ENCODE peak calls at places on chromosomes 13 and 19, in eight cellular contexts. One of them, this sample, is unnamed.

GRCh38 chr19:44875666-44876418 is 15.2 kb upstream of the TOMM40 start:
- ATAC-seq in Right ventricle myocardium superior: peak; percentile 18
- ATAC-seq in Right ventricle myocardium inferior: no peak
- ATAC-seq in gastroesophageal sphincter: no peak
- ATAC-seq in activated CD8-positive, alpha-beta T cell treated with anti-CD3 and anti-CD28 coated beads, Interleukin-2, amount 10 ng/mL, durations not matched to agents 7 days and 5 days: no peak
- ATAC-seq in CD4-positive, alpha-beta T cell: no peak
- ATAC-seq in RWPE2: peak; percentile 45
- ATAC-seq in natural killer cell: no peak
- ATAC-seq in this sample: no peak

GRCh38 chr19:45385392-45386221 is 15.2 kb upstream of the ERCC2 start:
- ATAC-seq in activated CD8-positive, alpha-beta T cell treated with anti-CD3 and anti-CD28 coated beads, Interleukin-2, amount 10 ng/mL, durations not matched to agents 7 days and 5 days: peak; percentile 36
- ATAC-seq in Right ventricle myocardium inferior: peak; percentile 42
- ATAC-seq in natural killer cell: no peak
- ATAC-seq in Right ventricle myocardium superior: peak; percentile 46
- ATAC-seq in CD4-positive, alpha-beta T cell: peak; percentile 32
- ATAC-seq in RWPE2: peak; percentile 10
- ATAC-seq in gastroesophageal sphincter: peak; percentile 13
- ATAC-seq in this sample: peak; percentile 16

GRCh38 chr13:107531816-107532215 is 683.5 kb downstream of the LIG4 start:
- ATAC-seq in CD4-positive, alpha-beta T cell: no peak
- ATAC-seq in RWPE2: no peak
- ATAC-seq in Right ventricle myocardium inferior: no peak
- ATAC-seq in natural killer cell: no peak
- ATAC-seq in activated CD8-positive, alpha-beta T cell treated with anti-CD3 and anti-CD28 coated beads, Interleukin-2, amount 10 ng/mL, durations not matched to agents 7 days and 5 days: no peak
- ATAC-seq in gastroesophageal sphincter: no peak
- ATAC-seq in Right ventricle myocardium superior: no peak
- ATAC-seq in this sample: no peak

GRCh38 chr19:14006766-14007562 is 844 bp upstream of the RFX1 start:
- ATAC-seq in gastroesophageal sphincter: peak; percentile 50
- ATAC-seq in CD4-positive, alpha-beta T cell: no peak
- ATAC-seq in RWPE2: peak; percentile 7
- ATAC-seq in Right ventricle myocardium superior: peak; percentile 59
- ATAC-seq in activated CD8-positive, alpha-beta T cell treated with anti-CD3 and anti-CD28 coated beads, Interleukin-2, amount 10 ng/mL, durations not matched to agents 7 days and 5 days: peak; percentile 17
- ATAC-seq in natural killer cell: peak; percentile 18
- ATAC-seq in Right ventricle myocardium inferior: peak; percentile 33
- ATAC-seq in this sample: peak; percentile 31

GRCh38 chr19:11381535-11382369 is 2.4 kb downstream of the EPOR start:
- ATAC-seq in CD4-positive, alpha-beta T cell: peak; percentile 40
- ATAC-seq in Right ventricle myocardium superior: peak; percentile 16
- ATAC-seq in RWPE2: peak; percentile 73
- ATAC-seq in Right ventricle myocardium inferior: peak; percentile 44
- ATAC-seq in activated CD8-positive, alpha-beta T cell treated with anti-CD3 and anti-CD28 coated beads, Interleukin-2, amount 10 ng/mL, durations not matched to agents 7 days and 5 days: peak; percentile 77
- ATAC-seq in gastroesophageal sphincter: peak; percentile 49
- ATAC-seq in natural killer cell: peak; percentile 73
- ATAC-seq in this sample: peak; percentile 78

GRCh38 chr19:33292595-33293254 is 9.6 kb downstream of the CEBPA start:
- ATAC-seq in RWPE2: peak; percentile 33
- ATAC-seq in natural killer cell: no peak
- ATAC-seq in activated CD8-positive, alpha-beta T cell treated with anti-CD3 and anti-CD28 coated beads, Interleukin-2, amount 10 ng/mL, durations not matched to agents 7 days and 5 days: no peak
- ATAC-seq in Right ventricle myocardium superior: peak; percentile 46
- ATAC-seq in gastroesophageal sphincter: peak; percentile 29
- ATAC-seq in CD4-positive, alpha-beta T cell: no peak
- ATAC-seq in Right ventricle myocardium inferior: no peak
- ATAC-seq in this sample: no peak

GRCh38 chr13:27160657-27161174 is 10.9 kb downstream of the USP12 start:
- ATAC-seq in Right ventricle myocardium superior: no peak
- ATAC-seq in gastroesophageal sphincter: no peak
- ATAC-seq in natural killer cell: no peak
- ATAC-seq in CD4-positive, alpha-beta T cell: no peak
- ATAC-seq in Right ventricle myocardium inferior: no peak
- ATAC-seq in activated CD8-positive, alpha-beta T cell treated with anti-CD3 and anti-CD28 coated beads, Interleukin-2, amount 10 ng/mL, durations not matched to agents 7 days and 5 days: no peak
- ATAC-seq in RWPE2: no peak
- ATAC-seq in this sample: no peak

GRCh38 chr13:103386341-103386740 is 320.1 kb upstream of the SLC10A2 start:
- ATAC-seq in natural killer cell: no peak
- ATAC-seq in RWPE2: peak; percentile 88
- ATAC-seq in activated CD8-positive, alpha-beta T cell treated with anti-CD3 and anti-CD28 coated beads, Interleukin-2, amount 10 ng/mL, durations not matched to agents 7 days and 5 days: no peak
- ATAC-seq in Right ventricle myocardium inferior: peak; percentile 44
- ATAC-seq in Right ventricle myocardium superior: peak; percentile 43
- ATAC-seq in gastroesophageal sphincter: no peak
- ATAC-seq in CD4-positive, alpha-beta T cell: no peak
- ATAC-seq in this sample: no peak

GRCh38 chr13:85241045-85241444 is 558.2 kb downstream of the SLITRK6 start:
- ATAC-seq in gastroesophageal sphincter: no peak
- ATAC-seq in natural killer cell: no peak
- ATAC-seq in Right ventricle myocardium superior: no peak
- ATAC-seq in Right ventricle myocardium inferior: no peak
- ATAC-seq in activated CD8-positive, alpha-beta T cell treated with anti-CD3 and anti-CD28 coated beads, Interleukin-2, amount 10 ng/mL, durations not matched to agents 7 days and 5 days: no peak
- ATAC-seq in RWPE2: peak; percentile 78
- ATAC-seq in CD4-positive, alpha-beta T cell: no peak
- ATAC-seq in this sample: no peak

GRCh38 chr19:6734096-6734696 is 3.2 kb downstream of the GPR108 start:
- ATAC-seq in gastroesophageal sphincter: no peak
- ATAC-seq in activated CD8-positive, alpha-beta T cell treated with anti-CD3 and anti-CD28 coated beads, Interleukin-2, amount 10 ng/mL, durations not matched to agents 7 days and 5 days: no peak
- ATAC-seq in CD4-positive, alpha-beta T cell: no peak
- ATAC-seq in RWPE2: no peak
- ATAC-seq in natural killer cell: no peak
- ATAC-seq in Right ventricle myocardium inferior: no peak
- ATAC-seq in Right ventricle myocardium superior: no peak
- ATAC-seq in this sample: no peak

GRCh38 chr19:32873560-32873959 is 4.0 kb upstream of the SLC7A9 start:
- ATAC-seq in activated CD8-positive, alpha-beta T cell treated with anti-CD3 and anti-CD28 coated beads, Interleukin-2, amount 10 ng/mL, durations not matched to agents 7 days and 5 days: no peak
- ATAC-seq in RWPE2: no peak
- ATAC-seq in Right ventricle myocardium superior: no peak
- ATAC-seq in CD4-positive, alpha-beta T cell: no peak
- ATAC-seq in natural killer cell: no peak
- ATAC-seq in Right ventricle myocardium inferior: no peak
- ATAC-seq in gastroesophageal sphincter: no peak
- ATAC-seq in this sample: no peak

GRCh38 chr13:71285700-71286099 is 581.3 kb downstream of the DACH1 start:
- ATAC-seq in RWPE2: no peak
- ATAC-seq in Right ventricle myocardium inferior: no peak
- ATAC-seq in Right ventricle myocardium superior: no peak
- ATAC-seq in activated CD8-positive, alpha-beta T cell treated with anti-CD3 and anti-CD28 coated beads, Interleukin-2, amount 10 ng/mL, durations not matched to agents 7 days and 5 days: no peak
- ATAC-seq in CD4-positive, alpha-beta T cell: no peak
- ATAC-seq in gastroesophageal sphincter: no peak
- ATAC-seq in natural killer cell: no peak
- ATAC-seq in this sample: no peak

GRCh38 chr13:100334209-100334608 is 245.3 kb downstream of the PCCA start:
- ATAC-seq in Right ventricle myocardium inferior: no peak
- ATAC-seq in gastroesophageal sphincter: no peak
- ATAC-seq in Right ventricle myocardium superior: no peak
- ATAC-seq in RWPE2: no peak
- ATAC-seq in activated CD8-positive, alpha-beta T cell treated with anti-CD3 and anti-CD28 coated beads, Interleukin-2, amount 10 ng/mL, durations not matched to agents 7 days and 5 days: no peak
- ATAC-seq in natural killer cell: no peak
- ATAC-seq in CD4-positive, alpha-beta T cell: no peak
- ATAC-seq in this sample: peak; percentile 76

GRCh38 chr13:73898899-73899298 is 235.3 kb downstream of the KLF12 start:
- ATAC-seq in activated CD8-positive, alpha-beta T cell treated with anti-CD3 and anti-CD28 coated beads, Interleukin-2, amount 10 ng/mL, durations not matched to agents 7 days and 5 days: no peak
- ATAC-seq in CD4-positive, alpha-beta T cell: no peak
- ATAC-seq in Right ventricle myocardium superior: no peak
- ATAC-seq in RWPE2: no peak
- ATAC-seq in Right ventricle myocardium inferior: no peak
- ATAC-seq in natural killer cell: no peak
- ATAC-seq in gastroesophageal sphincter: no peak
- ATAC-seq in this sample: no peak

GRCh38 chr13:113907637-113908617 is 44.1 kb upstream of the GAS6 start:
- ATAC-seq in natural killer cell: no peak
- ATAC-seq in CD4-positive, alpha-beta T cell: no peak
- ATAC-seq in gastroesophageal sphincter: no peak
- ATAC-seq in Right ventricle myocardium inferior: no peak
- ATAC-seq in activated CD8-positive, alpha-beta T cell treated with anti-CD3 and anti-CD28 coated beads, Interleukin-2, amount 10 ng/mL, durations not matched to agents 7 days and 5 days: no peak
- ATAC-seq in RWPE2: peak; percentile 90
- ATAC-seq in Right ventricle myocardium superior: no peak
- ATAC-seq in this sample: no peak

GRCh38 chr13:77530870-77531269 is 4.6 kb upstream of the SCEL start:
- ATAC-seq in CD4-positive, alpha-beta T cell: no peak
- ATAC-seq in natural killer cell: no peak
- ATAC-seq in RWPE2: no peak
- ATAC-seq in activated CD8-positive, alpha-beta T cell treated with anti-CD3 and anti-CD28 coated beads, Interleukin-2, amount 10 ng/mL, durations not matched to agents 7 days and 5 days: no peak
- ATAC-seq in Right ventricle myocardium superior: no peak
- ATAC-seq in Right ventricle myocardium inferior: peak; percentile 42
- ATAC-seq in gastroesophageal sphincter: no peak
- ATAC-seq in this sample: no peak

GRCh38 chr19:34688592-34688991 is 11.1 kb downstream of the ZNF302 start:
- ATAC-seq in RWPE2: no peak
- ATAC-seq in activated CD8-positive, alpha-beta T cell treated with anti-CD3 and anti-CD28 coated beads, Interleukin-2, amount 10 ng/mL, durations not matched to agents 7 days and 5 days: no peak
- ATAC-seq in natural killer cell: no peak
- ATAC-seq in Right ventricle myocardium inferior: no peak
- ATAC-seq in Right ventricle myocardium superior: no peak
- ATAC-seq in CD4-positive, alpha-beta T cell: no peak
- ATAC-seq in gastroesophageal sphincter: no peak
- ATAC-seq in this sample: no peak

GRCh38 chr13:39655041-39655568 is 357 bp upstream of the COG6 start:
- ATAC-seq in gastroesophageal sphincter: peak; percentile 11
- ATAC-seq in activated CD8-positive, alpha-beta T cell treated with anti-CD3 and anti-CD28 coated beads, Interleukin-2, amount 10 ng/mL, durations not matched to agents 7 days and 5 days: no peak
- ATAC-seq in natural killer cell: no peak
- ATAC-seq in RWPE2: no peak
- ATAC-seq in Right ventricle myocardium superior: peak; percentile 4
- ATAC-seq in CD4-positive, alpha-beta T cell: peak; percentile 5
- ATAC-seq in Right ventricle myocardium inferior: no peak
- ATAC-seq in this sample: no peak

GRCh38 chr19:41302624-41303351 is 7.2 kb upstream of the CCDC97 start:
- ATAC-seq in natural killer cell: peak; percentile 79
- ATAC-seq in gastroesophageal sphincter: no peak
- ATAC-seq in RWPE2: no peak
- ATAC-seq in CD4-positive, alpha-beta T cell: peak; percentile 33
- ATAC-seq in Right ventricle myocardium inferior: no peak
- ATAC-seq in activated CD8-positive, alpha-beta T cell treated with anti-CD3 and anti-CD28 coated beads, Interleukin-2, amount 10 ng/mL, durations not matched to agents 7 days and 5 days: peak; percentile 48
- ATAC-seq in Right ventricle myocardium superior: no peak
- ATAC-seq in this sample: peak; percentile 86

GRCh38 chr13:80469105-80469840 is 128.3 kb upstream of the SPRY2 start:
- ATAC-seq in RWPE2: no peak
- ATAC-seq in CD4-positive, alpha-beta T cell: no peak
- ATAC-seq in natural killer cell: no peak
- ATAC-seq in gastroesophageal sphincter: peak; percentile 57
- ATAC-seq in Right ventricle myocardium inferior: peak; percentile 45
- ATAC-seq in Right ventricle myocardium superior: peak; percentile 75
- ATAC-seq in activated CD8-positive, alpha-beta T cell treated with anti-CD3 and anti-CD28 coated beads, Interleukin-2, amount 10 ng/mL, durations not matched to agents 7 days and 5 days: no peak
- ATAC-seq in this sample: no peak

GRCh38 chr13:50310734-50311133 is 295.5 kb downstream of the KCNRG start:
- ATAC-seq in RWPE2: no peak
- ATAC-seq in CD4-positive, alpha-beta T cell: no peak
- ATAC-seq in Right ventricle myocardium inferior: no peak
- ATAC-seq in gastroesophageal sphincter: no peak
- ATAC-seq in activated CD8-positive, alpha-beta T cell treated with anti-CD3 and anti-CD28 coated beads, Interleukin-2, amount 10 ng/mL, durations not matched to agents 7 days and 5 days: no peak
- ATAC-seq in natural killer cell: no peak
- ATAC-seq in Right ventricle myocardium superior: no peak
- ATAC-seq in this sample: no peak

GRCh38 chr13:101755228-101755887 is 302.9 kb downstream of the ITGBL1 start:
- ATAC-seq in activated CD8-positive, alpha-beta T cell treated with anti-CD3 and anti-CD28 coated beads, Interleukin-2, amount 10 ng/mL, durations not matched to agents 7 days and 5 days: no peak
- ATAC-seq in CD4-positive, alpha-beta T cell: no peak
- ATAC-seq in Right ventricle myocardium superior: no peak
- ATAC-seq in natural killer cell: no peak
- ATAC-seq in RWPE2: no peak
- ATAC-seq in gastroesophageal sphincter: no peak
- ATAC-seq in Right ventricle myocardium inferior: no peak
- ATAC-seq in this sample: no peak

GRCh38 chr19:472005-472858 is 11.4 kb upstream of the SHC2 start:
- ATAC-seq in Right ventricle myocardium inferior: no peak
- ATAC-seq in activated CD8-positive, alpha-beta T cell treated with anti-CD3 and anti-CD28 coated beads, Interleukin-2, amount 10 ng/mL, durations not matched to agents 7 days and 5 days: no peak
- ATAC-seq in RWPE2: no peak
- ATAC-seq in gastroesophageal sphincter: no peak
- ATAC-seq in Right ventricle myocardium superior: no peak
- ATAC-seq in CD4-positive, alpha-beta T cell: no peak
- ATAC-seq in natural killer cell: no peak
- ATAC-seq in this sample: no peak